ENCODE peak calls at places on chromosomes 12 and 14, in four cellular contexts. N, T, K and E are unnamed samples.
A peak's percentile ranks its signal among the peaks of the same experiment; 100 is the strongest.

GRCh38 chr12:93777249-93777648 is 100.1 kb downstream of the CRADD start:
- DNase-seq in N (no peak), K (no peak), T (no peak), E (no peak)

GRCh38 chr14:89221109-89221508 is 195.9 kb downstream of the FOXN3 start:
- DNase-seq in N (no peak), T (no peak), K (no peak), E (no peak)

GRCh38 chr12:132284618-132285310 is 44.6 kb downstream of the GALNT9 start:
- DNase-seq in T (no peak), N (no peak), K (no peak), E (no peak)

GRCh38 chr12:63995512-63995911 is 151.0 kb downstream of the SRGAP1 start:
- DNase-seq in T (no peak), N (no peak), K (no peak), E (no peak)

GRCh38 chr14:69114763-69115162 is 38.2 kb downstream of the DCAF5 start:
- DNase-seq in N (no peak), T (no peak), K (no peak), E (no peak)

GRCh38 chr14:105499256-105500035 is 8.4 kb downstream of the TEDC1 start:
- DNase-seq in K (no peak), T (no peak), N (no peak), E (no peak)

GRCh38 chr14:32986791-32987545 is 48.3 kb downstream of the NPAS3 start:
- DNase-seq in K (no peak), N (no peak), T (no peak), E (no peak)

GRCh38 chr14:68628605-68629310 is 164.1 kb downstream of the ZFP36L1 start:
- DNase-seq in N (peak; percentile 67), T (peak; percentile 60), K (no peak), E (no peak)

GRCh38 chr12:121806556-121807308 is 2.9 kb downstream of the SETD1B start:
- DNase-seq in K (no peak), N (peak; percentile 66), T (no peak), E (no peak)

GRCh38 chr12:67434653-67435375 is 165.7 kb downstream of the CAND1 start:
- DNase-seq in N (no peak), T (no peak), K (no peak), E (no peak)

GRCh38 chr12:96295532-96296160 is 101.5 kb downstream of the ELK3 start:
- DNase-seq in K (no peak), T (no peak), N (no peak), E (no peak)
- H3K4me3 ChIP-seq in K (no peak overlapping the region), T (no peak overlapping the region), N (no peak overlapping the region), E (no peak overlapping the region)

DNA sequence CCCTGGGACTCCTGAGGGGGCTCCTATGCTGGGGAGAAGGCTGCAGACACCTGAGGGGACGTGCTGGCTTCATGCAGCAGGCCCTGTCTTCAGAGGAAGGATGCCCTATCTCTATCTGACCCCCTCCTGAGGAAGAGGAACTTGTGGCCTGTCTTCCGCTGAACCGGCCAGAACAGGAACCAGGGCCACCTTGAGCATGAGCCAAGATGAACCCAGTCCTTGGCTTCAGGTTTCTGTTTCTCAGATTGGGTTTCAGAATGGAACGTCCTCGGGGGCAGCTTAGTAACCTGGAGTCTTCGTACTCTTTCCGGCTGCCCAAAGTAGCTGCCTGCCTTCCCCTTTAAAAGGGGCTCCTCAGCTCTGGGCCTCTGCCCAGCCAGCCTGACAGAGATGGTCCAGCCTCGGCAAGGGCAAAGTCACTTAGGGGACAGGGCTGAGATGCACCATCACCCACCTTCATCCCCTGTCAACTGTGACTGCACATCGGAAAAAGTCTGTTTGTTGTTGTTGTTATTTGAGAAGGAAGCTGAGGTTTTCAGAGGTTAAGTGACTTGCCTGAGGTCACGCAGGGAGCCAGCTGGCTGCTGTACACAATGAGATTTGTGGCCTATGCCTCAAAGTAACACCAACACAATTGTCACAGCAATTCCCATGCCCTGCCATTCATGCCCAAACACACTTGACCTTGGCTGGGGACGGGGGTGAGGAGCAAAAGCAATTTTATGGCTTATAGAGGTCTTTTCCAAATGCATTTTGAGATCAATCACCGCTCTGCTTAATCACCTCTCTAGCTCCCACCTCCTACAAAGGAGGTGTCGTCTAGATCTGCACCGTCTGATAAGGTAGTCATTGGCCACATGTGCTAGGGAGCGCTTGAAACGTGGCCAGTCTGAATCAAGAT is 13.4 kb downstream of the ASB2 start:
- DNase-seq in T (peak; percentile 75), N (no peak), K (no peak), E (no peak)
- TF ChIP-seq POLR2A in T (no peak), N (no peak), K (no peak), E (no peak)

DNA sequence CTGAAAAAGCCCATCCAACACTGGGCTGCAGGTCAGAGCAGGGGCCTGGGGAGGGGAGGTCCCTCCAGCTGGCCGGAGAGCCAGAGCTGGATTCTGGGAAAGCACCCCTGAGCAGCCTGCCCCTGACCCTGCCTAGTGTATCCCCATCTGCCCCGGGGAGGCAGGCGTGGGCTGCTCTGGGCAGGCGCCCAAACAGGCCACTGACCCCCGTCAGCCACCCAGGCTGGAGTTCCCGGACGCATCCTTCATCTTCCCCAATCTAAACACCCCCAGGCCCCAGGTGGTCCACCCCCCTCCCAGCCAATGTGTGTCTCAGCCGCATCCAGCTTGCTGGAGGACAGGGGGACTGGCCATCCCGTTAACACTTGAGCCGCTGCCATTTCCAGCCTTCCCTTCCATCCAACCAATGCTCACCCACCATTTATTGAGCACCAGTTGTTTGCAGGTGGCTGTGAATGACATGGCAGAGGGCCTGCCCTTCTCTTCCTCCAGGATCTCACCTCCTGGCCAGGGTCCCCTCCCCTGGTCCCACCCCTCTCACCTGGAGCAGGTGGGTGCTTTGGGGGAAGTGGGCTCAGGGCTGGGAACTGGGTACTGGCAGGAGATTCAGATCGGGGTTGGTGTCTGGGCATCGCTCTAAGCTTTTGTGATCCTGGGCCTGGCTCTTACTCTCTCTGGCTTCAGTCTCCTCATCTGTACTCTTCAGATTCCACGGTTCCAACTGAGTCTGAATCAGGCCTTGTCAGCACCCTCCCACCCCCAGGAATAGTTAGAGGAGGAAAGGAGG is 743 bp upstream of the DTX1 start:
- DNase-seq in K (no peak), N (no peak), T (no peak), E (no peak)
- H3K4me1 ChIP-seq in K (peaks cover 2% of the 10 kb centered on the region), N (peaks cover 20% of the 10 kb centered on the region), T (peaks cover 15% of the 10 kb centered on the region), E (peaks cover 25% of the 10 kb centered on the region)

DNA sequence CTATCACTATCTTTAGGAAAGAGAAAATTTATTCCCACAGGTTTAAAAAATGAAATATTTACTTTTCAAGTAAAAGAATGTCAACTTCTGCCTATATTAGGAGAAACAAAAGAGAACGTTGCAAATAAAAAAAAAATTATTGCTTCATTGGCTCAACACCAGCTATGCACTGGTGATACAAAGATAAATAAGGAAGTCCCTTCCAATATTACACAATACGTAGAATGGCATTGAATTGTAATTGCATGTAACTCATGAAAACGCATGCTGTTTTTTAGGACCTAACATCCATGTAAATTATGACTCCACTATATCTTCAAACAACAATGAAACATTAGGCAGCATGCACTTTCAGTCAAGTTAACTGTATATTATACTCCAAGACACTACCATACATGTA is 56.4 kb upstream of the RERGL start:
- DNase-seq in K (no peak), T (no peak), N (no peak), E (no peak)
- H3K4me3 ChIP-seq in K (no peak overlapping the region), T (no peak overlapping the region), N (no peak overlapping the region), E (no peak overlapping the region)

DNA sequence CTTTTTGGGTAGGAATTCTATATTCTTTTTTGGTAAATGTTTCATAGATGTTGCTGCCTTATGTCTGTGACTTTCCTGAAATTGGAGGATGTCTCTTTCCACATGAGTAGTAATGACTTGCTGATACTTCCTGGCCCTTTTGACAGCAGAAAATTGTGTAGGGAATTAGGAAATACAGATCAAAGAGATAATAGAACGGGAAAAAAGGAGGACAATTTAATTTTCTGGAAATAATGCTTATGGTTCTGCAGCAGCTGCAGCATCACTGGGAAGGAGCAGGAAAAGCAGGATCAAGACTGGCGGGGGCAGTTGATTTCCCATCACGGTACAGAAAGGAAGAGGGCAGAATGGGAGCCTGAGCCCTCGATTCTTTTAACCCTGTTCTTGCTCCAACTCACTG is 68.8 kb upstream of the PZP start:
- DNase-seq in N (no peak), K (no peak), T (no peak), E (no peak)
- TF ChIP-seq POLR2A in N (no peak), K (no peak), T (no peak), E (no peak)

DNA sequence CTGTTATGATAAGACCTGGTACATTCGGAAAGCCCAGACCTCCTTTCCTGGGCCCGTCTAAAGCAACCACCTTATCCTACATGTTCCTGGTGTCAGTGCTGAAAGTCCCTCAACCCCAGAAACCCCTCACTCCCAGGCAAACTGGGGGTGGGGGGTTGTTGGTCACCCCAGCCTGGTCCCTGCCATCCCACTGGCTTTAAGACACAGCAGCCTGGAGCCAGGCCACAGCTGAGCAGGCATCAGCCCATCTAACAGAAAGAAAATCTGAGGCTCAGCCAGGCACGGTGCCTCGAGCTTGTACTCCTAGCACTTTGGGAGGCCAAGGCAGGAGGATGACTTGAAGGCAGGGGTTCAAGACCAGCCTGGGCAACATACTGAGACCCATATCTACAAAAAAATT is 4.5 kb downstream of the SELPLG start:
- DNase-seq in K (no peak), T (peak; percentile 8), N (no peak), E (no peak)
- H3K4me1 ChIP-seq in K (peaks cover 2% of the 10 kb centered on the region), T (peaks cover 25% of the 10 kb centered on the region), N (peaks cover 21% of the 10 kb centered on the region), E (peaks cover 47% of the 10 kb centered on the region)